ENCODE peak calls at places on chromosomes 3 and 15, in five cellular contexts. S is OCI-M1; B is stimulated activated CD4-positive, alpha-beta T cell treated with anti-CD3 and anti-CD28 coated beads, Interleukin-12 subunit alpha, Interleukin-12 subunit beta, amount 100 ng/mL, for 48 hours; I is CD14-positive monocyte; N is neural crest cell. J is an unnamed sample.

GRCh38 chr3:136332776-136333175 is 82.6 kb downstream of the PCCB start:
- DNase-seq in B (no peak), I (no peak), N (no peak), S (no peak), J (no peak)

GRCh38 chr3:149507491-149508324 is 33.2 kb downstream of the TM4SF4 start:
- DNase-seq in S (peak; percentile 66), N (no peak), B (no peak), I (peak; percentile 90), J (no peak)

GRCh38 chr15:89885611-89886010 is 8.2 kb downstream of the AP3S2 start:
- DNase-seq in I (no peak), B (no peak), S (no peak), N (no peak), J (no peak)

GRCh38 chr3:168157903-168158302 is 62.2 kb upstream of the GOLIM4 start:
- DNase-seq in N (no peak), S (peak; percentile 49), B (no peak), I (no peak), J (no peak)

GRCh38 chr15:55379095-55379494 is 29.1 kb downstream of the CCPG1 start:
- DNase-seq in N (no peak), B (no peak), S (no peak), I (no peak), J (no peak)

GRCh38 chr15:53513431-53513830 is 246.0 kb downstream of the WDR72 start:
- DNase-seq in N (no peak), S (no peak), I (no peak), B (no peak), J (no peak)

GRCh38 chr15:68407141-68407885 is 24.6 kb downstream of the ITGA11 start:
- DNase-seq in N (no peak), B (no peak), S (no peak), I (peak; percentile 14), J (no peak)

GRCh38 chr15:89817701-89818280 is 3.1 kb upstream of the ANPEP start:
- DNase-seq in B (no peak), S (no peak), N (no peak), I (no peak), J (no peak)

GRCh38 chr3:186284661-186285060 is 77.4 kb downstream of the DGKG start:
- DNase-seq in N (no peak), I (no peak), B (no peak), S (no peak), J (no peak)

GRCh38 chr3:151864423-151865101 is 8.9 kb upstream of the SUCNR1 start:
- DNase-seq in I (no peak), B (no peak), N (no peak), S (peak; percentile 34), J (no peak)

GRCh38 chr15:74045184-74045583 is 37.2 kb downstream of the GOLGA6A start:
- DNase-seq in S (no peak), I (no peak), B (no peak), N (no peak), J (no peak)

GRCh38 chr15:92667291-92667904 is 11.8 kb upstream of the FAM174B start:
- DNase-seq in B (no peak), S (no peak), N (no peak), I (no peak), J (no peak)

GRCh38 chr3:46479021-46479420 is 14.3 kb upstream of the LTF start:
- DNase-seq in N (no peak), B (no peak), S (no peak), I (no peak), J (no peak)

GRCh38 chr3:121969631-121970030 is 52.4 kb downstream of the ILDR1 start:
- DNase-seq in N (no peak), B (no peak), S (no peak), I (no peak), J (no peak)